ENCODE peak calls at places on chromosomes 13 and 19, in four cellular contexts. U is CD4-positive, alpha-beta T cell; N is CD4-positive, CD25-positive, alpha-beta regulatory T cell; I is cardiac muscle cell. W is an unnamed sample. For H3K9me3, the result is how much of the 10 kb centered on the place peaks cover.

GRCh38 chr13:38577048-38577447 is 109.8 kb upstream of the FREM2 start:
- DNase-seq in U (no peak), N (no peak), I (peak), W (no peak)

GRCh38 chr13:75693227-75693626 is 57.1 kb downstream of the LMO7 start:
- DNase-seq in U (no peak), N (no peak), I (no peak), W (no peak)

GRCh38 chr13:29598321-29598720 is 2.8 kb upstream of the SLC7A1 start:
- DNase-seq in U (no peak), N (no peak), I (no peak), W (no peak)

GRCh38 chr19:5926641-5927438 is 12.8 kb downstream of the CAPS start:
- DNase-seq in U (no peak), N (no peak), I (no peak), W (no peak)

GRCh38 chr13:38662362-38662761 is 24.5 kb upstream of the FREM2 start:
- DNase-seq in U (no peak), N (no peak), I (peak), W (no peak)

GRCh38 chr19:3818479-3818878 is 32.3 kb upstream of the MATK start:
- DNase-seq in U (no peak), N (no peak), I (peak), W (no peak)

GRCh38 chr13:98548230-98548629 is 28.7 kb downstream of the STK24 start:
- DNase-seq in U (no peak), N (no peak), I (no peak), W (no peak)

GRCh38 chr13:95002968-95003813 is 290.8 kb upstream of the SOX21 start:
- DNase-seq in U (no peak), N (no peak), I (peak), W (no peak)

GRCh38 chr13:35941374-35941773 is 189.8 kb downstream of the DCLK1 start:
- DNase-seq in U (no peak), N (no peak), I (no peak), W (no peak)

GRCh38 chr19:48274173-48274572 is 4.3 kb downstream of the ZNF114 start:
- DNase-seq in U (no peak), N (no peak), I (no peak), W (no peak)

GRCh38 chr13:109672545-109672944 is 113.8 kb downstream of the IRS2 start:
- DNase-seq in U (no peak), N (no peak), I (no peak), W (no peak)

GRCh38 chr13:97295279-97296182 is 73.4 kb downstream of the MBNL2 start:
- DNase-seq in U (no peak), N (no peak), I (no peak), W (no peak)

GRCh38 chr19:45763691-45764294 is 5.3 kb downstream of the SIX5 start:
- DNase-seq in U (no peak), N (no peak), I (no peak), W (no peak)

GRCh38 chr13:22336460-22336859 is 665.6 kb downstream of the FGF9 start:
- DNase-seq in U (no peak), N (no peak), I (no peak), W (no peak)
- H3K9me3 ChIP-seq in U (under half), N (under half), I (under half), W (under half)

GRCh38 chr19:50332264-50333038 is 3.3 kb upstream of the KCNC3 start:
- DNase-seq in U (no peak), N (no peak), I (peak), W (no peak)
- H3K9me3 ChIP-seq in U (under half), N (under half), I (under half), W (under half)

GRCh38 chr19:53355739-53356138 is 9.8 kb upstream of the ZNF525 start:
- DNase-seq in U (no peak), N (no peak), I (no peak), W (no peak)
- H3K9me3 ChIP-seq in U (half or more), N (half or more), I (under half), W (under half)

GRCh38 chr19:22620912-22621311 is 13.2 kb upstream of the ZNF492 start:
- DNase-seq in U (no peak), N (no peak), I (no peak), W (no peak)

GRCh38 chr19:22623841-22624221 is 10.3 kb upstream of the ZNF492 start:
- DNase-seq in U (no peak), N (no peak), I (no peak), W (no peak)

GRCh38 chr19:22622901-22623840 is 11.0 kb upstream of the ZNF492 start:
- DNase-seq in U (no peak), N (no peak), I (no peak), W (no peak)

GRCh38 chr19:22620401-22620800 is 13.7 kb upstream of the ZNF492 start:
- DNase-seq in U (no peak), N (no peak), I (no peak), W (no peak)

DNA sequence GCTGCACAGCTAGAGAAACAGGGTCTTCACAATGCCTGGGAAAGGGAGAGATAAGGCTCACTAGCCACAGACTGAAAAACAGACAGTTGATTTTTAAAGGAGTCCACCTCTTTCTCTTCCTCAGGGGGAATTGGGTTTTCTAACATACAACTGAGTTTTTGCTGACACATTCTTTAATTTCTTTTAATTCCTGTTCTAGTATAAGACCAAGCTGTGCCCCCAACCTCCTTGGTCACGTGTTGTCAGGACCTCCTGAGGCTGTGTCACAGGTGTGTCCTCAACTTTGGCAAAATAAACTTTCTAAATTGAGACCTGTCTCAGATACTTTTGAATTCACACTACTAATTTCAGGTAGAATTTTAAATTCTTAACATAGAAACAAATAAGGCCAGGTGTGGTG is 12.1 kb upstream of the ZNF492 start:
- DNase-seq in U (no peak), N (no peak), I (no peak), W (no peak)
- H3K9me3 ChIP-seq in U (under half), N (under half), I (under half), W (under half)

DNA sequence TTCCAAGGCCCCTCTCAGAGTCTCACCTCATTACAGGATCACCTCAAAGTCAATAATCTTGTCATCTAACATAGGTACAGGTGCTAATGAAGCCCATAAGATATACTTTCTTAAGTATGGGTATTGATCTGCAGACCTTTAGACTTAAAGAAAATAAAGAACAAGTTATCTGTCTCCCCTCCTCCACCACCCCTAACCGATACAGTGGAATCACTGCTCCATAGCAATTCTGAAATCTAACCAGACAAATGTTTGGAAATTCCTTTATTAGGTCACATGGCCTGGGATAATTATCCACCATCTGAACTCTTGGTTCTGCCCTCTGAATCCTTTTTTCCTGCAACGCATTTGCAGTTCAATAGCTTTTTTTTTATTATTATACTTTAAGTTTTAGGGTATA is 4.5 kb upstream of the ZNF470 start:
- DNase-seq in U (no peak), N (no peak), I (no peak), W (no peak)
- H3K9me3 ChIP-seq in U (half or more), N (half or more), I (under half), W (under half)